ENCODE peak calls at places on chromosome 16, in eight cellular contexts. G is naive thymus-derived CD4-positive, alpha-beta T cell; I is stimulated activated naive CD8-positive, alpha-beta T cell treated with anti-CD3 and anti-CD28 coated beads, Interleukin-15, amount 100 ng/mL, for 72 hours; L is substantia nigra; H is breast epithelium; P is NCI-H345; A is NCI-H524; Q is trophoblast cell. F is an unnamed sample.

GRCh38 chr16:55944377-55944802 is 69.2 kb upstream of the CES5A start:
- DNase-seq in G (peak), I (peak), L (peak), H (peak), P (peak), A (peak), Q (peak), F (peak)

GRCh38 chr16:68893710-68894705 is 50.7 kb downstream of the TANGO6 start:
- DNase-seq in G (no peak), I (no peak), L (no peak), H (no peak), P (no peak), A (peak), Q (no peak), F (no peak)

GRCh38 chr16:734981-735881 is 5.6 kb downstream of the CIAO3 start:
- DNase-seq in G (no peak), I (no peak), L (no peak), H (no peak), P (no peak), A (no peak), Q (no peak), F (no peak)

GRCh38 chr16:87611456-87611855 is 9.1 kb downstream of the JPH3 start:
- DNase-seq in G (no peak), I (no peak), L (no peak), H (no peak), P (no peak), A (no peak), Q (no peak), F (no peak)

GRCh38 chr16:80477838-80478237 is 63.0 kb upstream of the DYNLRB2 start:
- DNase-seq in G (no peak), I (no peak), L (no peak), H (no peak), P (no peak), A (no peak), Q (no peak), F (no peak)

GRCh38 chr16:63629272-63629671 is 1492.6 kb downstream of the CDH11 start:
- DNase-seq in G (no peak), I (no peak), L (no peak), H (no peak), P (no peak), A (no peak), Q (no peak), F (no peak)

GRCh38 chr16:82892327-82892726 is 265.6 kb downstream of the CDH13 start:
- DNase-seq in G (no peak), I (no peak), L (no peak), H (no peak), P (no peak), A (no peak), Q (no peak), F (no peak)

GRCh38 chr16:15483857-15484256 is 49.5 kb downstream of the BMERB1 start:
- DNase-seq in G (no peak), I (no peak), L (no peak), H (no peak), P (no peak), A (peak), Q (no peak), F (no peak)

GRCh38 chr16:68237243-68238028 is 1.5 kb upstream of the ESRP2 start:
- DNase-seq in G (peak), I (peak), L (peak), H (peak), P (peak), A (peak), Q (peak), F (peak)

GRCh38 chr16:85616608-85617311 is 3.6 kb downstream of the GSE1 start:
- DNase-seq in G (no peak), I (peak), L (no peak), H (no peak), P (no peak), A (no peak), Q (no peak), F (peak)

GRCh38 chr16:80066805-80067580 is 466.5 kb upstream of the MAF start:
- DNase-seq in G (no peak), I (no peak), L (no peak), H (no peak), P (no peak), A (no peak), Q (no peak), F (no peak)

GRCh38 chr16:86510465-86511261 is at the start of gene FOXF1:
- DNase-seq in G (no peak), I (no peak), L (no peak), H (no peak), P (no peak), A (peak), Q (no peak), F (peak)

F was measured in kidney tubule cell.